ENCODE peak calls at places on chromosomes 12 and 14, in four cellular contexts. L is Panc1, X is right lobe of liver, V is neural progenitor cell. N is an unnamed sample.

GRCh38 chr14:82778008-82778407 is 1244.4 kb upstream of the SEL1L start:
- DNase-seq in X (no peak), L (no peak), V (no peak), N (no peak)

GRCh38 chr12:115294443-115295133 is 610.6 kb upstream of the TBX3 start:
- DNase-seq in L (no peak), X (no peak), V (no peak), N (no peak)

GRCh38 chr12:26523708-26524150 is 309.3 kb downstream of the ITPR2 start:
- DNase-seq in L (no peak), V (no peak), X (peak), N (peak)

GRCh38 chr14:90781876-90782275 is 34.4 kb downstream of the TTC7B start:
- DNase-seq in V (no peak), X (no peak), L (no peak), N (no peak)

GRCh38 chr14:28765907-28766504 is 581 bp upstream of the FOXG1 start:
- DNase-seq in V (peak), L (no peak), X (no peak), N (no peak)

GRCh38 chr12:44000309-44000952 is 164.6 kb downstream of the TMEM117 start:
- DNase-seq in L (no peak), V (peak), X (no peak), N (no peak)

GRCh38 chr14:63088865-63089264 is 43.6 kb upstream of the KCNH5 start:
- DNase-seq in V (no peak), X (no peak), L (no peak), N (no peak)

GRCh38 chr14:37150414-37150813 is 22.0 kb downstream of the SLC25A21 start:
- DNase-seq in X (no peak), V (peak), L (no peak), N (no peak)

GRCh38 chr14:64292197-64292596 is 2.0 kb downstream of the ESR2 start:
- DNase-seq in L (no peak), X (no peak), V (no peak), N (no peak)

GRCh38 chr14:92956961-92957360 is 34.0 kb downstream of the CHGA start:
- DNase-seq in L (no peak), X (no peak), V (no peak), N (peak)

GRCh38 chr12:109734219-109735000 is 20.8 kb downstream of the FAM222A start:
- DNase-seq in L (no peak), V (peak), X (peak), N (peak)

GRCh38 chr12:109736552-109737108 is 23.0 kb downstream of the FAM222A start:
- DNase-seq in L (no peak), V (peak), X (peak), N (peak)

GRCh38 chr12:54439521-54440255 is 20.6 kb upstream of the ITGA5 start:
- DNase-seq in L (no peak), X (no peak), V (peak), N (no peak)

GRCh38 chr12:49635036-49635435 is 11.7 kb downstream of the PRPF40B start:
- DNase-seq in V (no peak), X (no peak), L (no peak), N (no peak)

GRCh38 chr14:54220122-54220691 is 176.6 kb upstream of the CDKN3 start:
- DNase-seq in X (no peak), L (no peak), V (peak), N (no peak)

GRCh38 chr14:104369208-104369607 is 210.4 kb upstream of the C14orf180 start:
- DNase-seq in X (no peak), V (no peak), L (no peak), N (no peak)

GRCh38 chr12:24798335-24798734 is 150.6 kb downstream of the BCAT1 start:
- DNase-seq in L (no peak), X (no peak), V (no peak), N (no peak)

GRCh38 chr14:93972618-93973205 is 3.7 kb downstream of the ASB2 start:
- DNase-seq in V (no peak), L (no peak), X (no peak), N (no peak)

GRCh38 chr12:109863961-109864712 is 16.2 kb downstream of the GLTP start:
- DNase-seq in V (no peak), X (peak), L (no peak), N (peak)

GRCh38 chr12:129160282-129160681 is 307.0 kb downstream of the GLT1D1 start:
- DNase-seq in V (no peak), L (no peak), X (no peak), N (no peak)

GRCh38 chr12:127182018-127182417 is 1085.0 kb upstream of the TMEM132C start:
- DNase-seq in L (no peak), X (no peak), V (no peak), N (no peak)

GRCh38 chr12:132197581-132198281 is 53.5 kb downstream of the NOC4L start:
- DNase-seq in X (no peak), V (no peak), L (no peak), N (no peak)

GRCh38 chr12:43737646-43738045 is 20.9 kb downstream of the PUS7L start:
- DNase-seq in V (no peak), X (no peak), L (no peak), N (no peak)

GRCh38 chr14:22819191-22819988 is 4.2 kb upstream of the SLC7A7 start:
- DNase-seq in V (no peak), X (peak), L (no peak), N (peak)

GRCh38 chr12:80187660-80188090 is 88.3 kb downstream of the OTOGL start:
- DNase-seq in V (no peak), L (no peak), X (no peak), N (no peak)

GRCh38 chr12:121949643-121950397 is 31.4 kb downstream of the CFAP251 start:
- DNase-seq in X (no peak), V (no peak), L (no peak), N (no peak)

GRCh38 chr12:2395352-2395977 is 342.7 kb downstream of the CACNA1C start:
- DNase-seq in L (peak), X (no peak), V (peak), N (no peak)

GRCh38 chr12:47808049-47808448 is 11.7 kb downstream of the HDAC7 start:
- DNase-seq in V (no peak), X (no peak), L (no peak), N (peak)

GRCh38 chr12:128810182-128811127 is 13.3 kb downstream of the SLC15A4 start:
- DNase-seq in V (peak), L (no peak), X (no peak), N (no peak)

GRCh38 chr12:87368259-87368658 is 660.9 kb downstream of the C12orf50 start:
- DNase-seq in X (no peak), V (no peak), L (no peak), N (no peak)

GRCh38 chr14:96135285-96135684 is 69.4 kb upstream of the BDKRB2 start:
- DNase-seq in X (no peak), L (no peak), V (no peak), N (no peak)

GRCh38 chr12:59452746-59453145 is 143.1 kb upstream of the SLC16A7 start:
- DNase-seq in X (no peak), L (no peak), V (no peak), N (no peak)

DNA sequence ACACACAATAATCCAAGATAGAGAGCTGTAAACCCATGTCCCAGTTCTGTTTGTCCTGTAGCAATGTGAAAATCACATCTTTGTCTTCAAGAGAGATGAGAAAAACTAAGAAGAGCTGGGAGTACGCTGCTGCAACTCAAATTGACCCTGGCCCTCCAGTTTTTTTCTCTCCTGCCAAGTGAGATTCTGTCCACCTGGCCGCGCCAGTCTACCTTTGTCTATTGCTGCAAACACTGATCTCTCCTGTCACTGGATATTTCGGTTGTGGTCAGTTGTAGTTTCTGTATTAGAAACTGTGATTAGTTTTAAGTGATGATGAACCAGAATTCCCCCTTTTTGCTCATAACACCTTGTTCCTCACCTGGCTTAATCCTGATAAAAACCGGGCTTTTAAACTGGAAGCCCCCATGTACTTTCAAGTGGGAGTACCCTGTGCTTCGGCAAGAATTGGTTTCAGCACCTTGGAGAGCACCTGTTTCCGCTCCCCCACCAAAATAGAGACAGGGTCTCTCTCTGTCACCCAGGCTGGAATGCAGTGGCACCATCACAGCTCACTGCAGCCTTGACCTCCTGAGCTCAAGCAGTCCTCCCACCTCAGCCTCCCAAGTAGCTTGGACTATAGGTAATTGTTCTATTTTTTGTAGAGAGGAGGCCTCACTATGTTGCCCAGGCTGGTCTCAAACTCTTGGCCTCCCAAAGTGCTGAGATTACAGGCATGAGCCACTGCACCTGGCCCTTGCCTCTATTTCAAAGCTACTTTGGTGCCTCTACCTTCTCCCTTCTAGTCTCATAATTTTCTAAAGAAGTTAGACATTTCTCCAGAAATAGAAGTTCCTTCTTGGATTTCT is 156.8 kb downstream of the PHETA1 start:
- DNase-seq in X (no peak), V (peak), L (no peak), N (peak)
- TF ChIP-seq CTCF in X (no peak), V (peak), L (no peak), N (no peak)

GRCh38 chr12:19755141-19755540 is 315.8 kb downstream of the AEBP2 start:
- DNase-seq in L (no peak), X (no peak), V (no peak), N (no peak)

GRCh38 chr12:19761465-19761864 is 322.2 kb downstream of the AEBP2 start:
- DNase-seq in L (no peak), V (no peak), X (no peak), N (no peak)

GRCh38 chr12:19759229-19759628 is 319.9 kb downstream of the AEBP2 start:
- DNase-seq in X (no peak), V (no peak), L (no peak), N (no peak)

GRCh38 chr12:19760611-19761010 is 321.3 kb downstream of the AEBP2 start:
- DNase-seq in X (no peak), V (no peak), L (no peak), N (no peak)

GRCh38 chr12:19757317-19757877 is 318.1 kb downstream of the AEBP2 start:
- DNase-seq in V (peak), L (no peak), X (no peak), N (no peak)
- TF ChIP-seq CTCF in V (peak), L (peak), X (peak), N (peak)

DNA sequence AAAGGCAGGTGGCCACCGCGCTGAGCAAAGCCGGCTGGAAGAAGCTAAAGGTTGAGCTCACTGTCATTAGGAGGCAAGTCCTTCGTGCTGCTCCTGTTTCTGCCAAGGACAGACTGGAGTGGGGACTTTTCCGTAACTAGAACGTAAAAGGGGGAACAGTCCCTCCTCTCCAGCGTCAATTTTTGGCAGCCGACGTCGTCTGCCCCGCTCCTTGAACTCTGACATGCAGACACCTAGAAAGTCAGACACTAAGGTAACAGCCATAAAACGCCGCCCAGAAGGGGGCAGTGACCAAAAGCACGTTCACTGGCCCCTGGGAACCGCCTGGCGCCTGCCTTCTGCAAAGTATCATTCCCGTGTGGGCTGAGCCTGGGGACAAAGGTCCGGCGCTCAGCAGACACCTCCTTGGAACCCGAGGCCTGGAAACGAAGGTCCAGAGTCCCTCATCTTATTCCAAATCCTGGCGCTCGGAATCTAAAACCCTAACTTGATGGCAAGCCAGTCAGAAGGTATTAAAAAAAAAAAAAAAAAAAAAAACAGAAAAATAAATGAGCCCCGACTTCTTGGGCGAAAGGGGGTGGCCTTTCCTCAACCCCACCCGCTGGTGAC is 1.1 kb upstream of the LRP1 start:
- DNase-seq in V (peak), X (peak), L (no peak), N (peak)
- TF ChIP-seq CTCF in V (peak), X (peak), L (no peak), N (no peak)

DNA sequence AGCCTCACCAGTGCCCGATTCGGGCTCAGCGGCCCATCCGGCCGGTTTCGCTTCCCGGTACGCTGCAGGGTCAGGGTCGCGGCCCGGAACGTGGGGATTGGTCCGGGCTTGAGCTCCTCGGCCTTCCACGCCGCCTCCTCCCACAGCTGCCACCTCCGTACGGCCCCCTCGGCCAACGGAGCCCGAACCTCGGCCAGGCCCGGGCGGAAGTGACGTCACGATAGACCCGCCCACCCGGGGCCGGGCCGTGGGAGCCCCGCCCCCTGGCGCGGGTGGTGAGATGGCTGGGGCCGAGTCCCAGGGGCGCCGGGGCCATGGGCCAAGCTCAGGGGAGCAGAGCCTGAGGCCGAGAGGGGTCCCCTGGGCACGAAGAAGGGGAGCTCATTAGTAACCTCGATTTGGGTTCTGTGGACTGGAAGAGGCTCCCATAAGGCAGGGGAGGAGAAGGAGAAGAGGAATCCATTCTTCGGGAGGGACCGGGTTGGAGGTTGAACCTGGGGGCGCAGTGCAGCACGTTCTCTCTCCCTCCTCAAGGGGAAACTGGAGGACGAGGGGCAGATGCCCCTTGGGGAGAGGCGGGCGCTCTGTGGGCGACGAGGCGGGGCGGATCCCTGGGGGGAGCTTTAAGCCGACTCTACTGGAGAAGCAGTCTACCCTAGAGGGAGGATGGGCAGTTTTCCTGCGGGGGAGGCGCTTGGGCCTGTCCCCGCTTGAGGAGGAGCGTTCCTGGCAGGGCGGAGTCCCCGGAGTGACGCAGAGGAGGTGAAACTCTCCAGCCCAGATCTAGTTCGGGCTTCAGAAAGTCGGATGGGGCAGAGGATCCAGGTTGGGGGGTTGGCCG is at the start of gene MLF2:
- DNase-seq in L (peak), X (peak), V (peak), N (peak)
- TF ChIP-seq CTCF in L (no peak), X (peak), V (peak), N (peak)

DNA sequence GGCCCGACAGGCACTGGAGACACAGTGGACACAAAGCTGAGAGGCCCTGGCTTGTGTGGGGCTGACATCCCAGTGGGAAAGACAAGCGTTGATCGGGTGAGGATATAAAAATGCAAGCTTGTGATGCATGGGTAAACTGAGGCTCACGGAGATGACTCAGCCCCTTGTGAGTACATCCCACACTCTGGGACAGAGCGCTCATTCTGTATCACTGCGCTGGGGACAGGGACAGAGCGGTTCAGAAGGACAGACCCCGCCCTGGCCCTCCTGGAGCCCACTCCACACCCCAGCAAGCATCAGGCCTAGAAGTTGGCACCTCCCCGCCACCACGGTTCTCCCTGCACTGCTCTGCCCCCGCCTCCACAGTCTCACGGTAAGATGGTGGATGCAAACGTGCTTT is 156.3 kb downstream of the PIWIL1 start:
- DNase-seq in L (no peak), X (no peak), V (no peak), N (no peak)
- TF ChIP-seq CTCF in L (no peak), X (no peak), V (no peak), N (no peak)

DNA sequence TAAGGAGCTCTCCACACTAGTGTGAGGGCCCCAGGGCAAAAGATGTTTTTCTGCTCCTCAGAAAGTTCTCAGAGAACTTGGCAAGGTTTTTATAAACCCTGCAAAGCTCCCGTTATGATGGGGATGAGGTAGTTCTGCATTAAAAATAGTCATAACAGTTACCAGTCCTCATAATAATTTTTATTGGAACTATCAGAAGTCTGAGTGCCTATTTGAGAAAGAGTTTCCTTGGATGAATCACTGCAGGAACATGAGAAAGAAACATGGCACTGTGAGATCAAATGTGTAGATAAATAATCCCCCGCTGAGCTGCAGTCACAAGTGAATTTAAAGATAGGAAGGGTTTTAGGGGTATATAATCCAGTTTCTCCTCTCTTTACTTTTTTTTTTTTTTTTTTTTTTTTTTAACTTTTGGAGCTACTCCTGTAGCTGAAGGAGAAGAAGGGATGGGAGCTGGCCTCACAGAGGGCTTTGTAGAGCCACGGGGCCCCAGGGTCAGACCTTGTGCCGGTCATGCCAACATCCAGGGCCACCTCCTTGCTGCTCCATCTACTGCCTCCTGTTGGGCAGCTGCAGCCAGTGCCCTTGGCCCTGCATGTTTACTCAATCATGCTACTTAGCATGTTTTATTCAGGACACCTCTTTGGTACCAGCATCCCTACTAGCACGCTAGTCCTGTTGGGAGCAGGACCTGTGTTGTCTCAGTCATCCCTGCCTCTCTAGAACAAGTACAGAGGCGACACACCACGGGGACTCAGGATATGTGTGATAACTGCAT is 39.5 kb downstream of the EVL start:
- DNase-seq in V (no peak), X (no peak), L (no peak), N (no peak)
- TF ChIP-seq CTCF in V (peak), X (no peak), L (peak), N (no peak)